ENCODE peak calls at places on chromosomes 5 and 9, in eight cellular contexts. R is tibial nerve, U is epithelial cell of esophagus, L is IMR-90, J is cardiac fibroblast, V is Peyer's patch, A is choroid plexus epithelial cell, S is WERI-Rb-1. K is an unnamed sample.

GRCh38 chr5:94632024-94632423 is 13.6 kb downstream of the SLF1 start:
- DNase-seq in S (no peak), R (no peak), V (no peak), L (no peak), A (no peak), U (no peak), J (no peak), K (no peak)

GRCh38 chr5:157464518-157465171 is 4.6 kb downstream of the NIPAL4 start:
- DNase-seq in R (peak), A (peak), S (no peak), U (peak), L (peak), V (no peak), J (peak), K (peak)

GRCh38 chr5:32506251-32506661 is 61.7 kb upstream of the ZFR start:
- DNase-seq in A (peak), J (peak), V (no peak), R (no peak), L (peak), S (no peak), U (peak), K (no peak)

GRCh38 chr9:106588601-106589000 is 274.4 kb upstream of the ZNF462 start:
- DNase-seq in S (no peak), J (peak), R (no peak), A (no peak), U (peak), V (no peak), L (no peak), K (no peak)

GRCh38 chr9:88110026-88110425 is 28.2 kb downstream of the SPATA31C2 start:
- DNase-seq in S (no peak), R (no peak), V (no peak), U (no peak), A (no peak), J (no peak), L (no peak), K (no peak)

GRCh38 chr9:131484560-131485185 is 18.0 kb upstream of the POMT1 start:
- DNase-seq in A (no peak), V (no peak), R (no peak), J (no peak), L (no peak), S (no peak), U (no peak), K (no peak)

GRCh38 chr9:69412741-69413150 is 87.7 kb downstream of the ENTREP1 start:
- DNase-seq in V (no peak), S (peak), L (peak), U (peak), A (peak), J (peak), R (no peak), K (peak)

GRCh38 chr5:178234753-178235599 is 2.4 kb upstream of the PHYKPL start:
- DNase-seq in L (peak), R (peak), S (peak), J (peak), U (peak), A (peak), V (peak), K (peak)

GRCh38 chr5:175385691-175386360 is 58.2 kb downstream of the DRD1 start:
- DNase-seq in S (no peak), V (no peak), U (no peak), R (no peak), L (peak), A (peak), J (no peak), K (no peak)

DNA sequence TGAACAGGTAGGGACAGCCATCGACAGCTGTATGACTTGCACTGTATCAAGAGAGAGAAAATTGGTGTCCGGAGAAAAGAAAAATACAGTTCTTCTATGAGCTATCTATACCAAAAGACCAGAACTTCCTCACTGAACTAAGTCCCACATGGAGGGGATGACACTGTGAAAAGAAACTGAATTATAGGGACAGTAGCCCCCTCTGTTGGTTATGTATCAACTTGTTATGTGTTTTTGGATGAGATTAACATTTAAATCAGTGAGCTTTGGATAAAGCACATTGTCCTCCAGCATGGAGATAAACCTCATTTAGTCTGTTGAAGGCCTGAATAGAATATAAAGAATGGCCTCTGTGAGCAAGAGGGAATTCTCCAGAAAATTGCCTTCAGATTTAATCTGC is 176.6 kb upstream of the SH3GL2 start:
- DNase-seq in U (peak), J (peak), V (no peak), S (no peak), A (peak), R (no peak), L (peak), K (no peak)
- TF ChIP-seq CTCF in U (no peak), J (peak), V (no peak), S (peak), A (peak), R (no peak), L (peak), K (no peak)

GRCh38 chr9:98708933-98709911 is at the start of gene GABBR2:
- DNase-seq in A (no peak), L (peak), S (peak), U (no peak), V (no peak), J (no peak), R (no peak), K (no peak)
- H3K4me3 ChIP-seq in A (peak), L (peak), S (peak), U (no peak), V (peak), J (peak), R (no peak), K (no peak)

GRCh38 chr5:116764941-116765340 is 190.3 kb upstream of the SEMA6A start:
- DNase-seq in V (no peak), U (no peak), A (peak), S (no peak), R (no peak), J (no peak), L (no peak), K (no peak)
- TF ChIP-seq CTCF in V (no peak), U (no peak), A (no peak), S (no peak), R (no peak), J (no peak), L (no peak), K (no peak)

GRCh38 chr5:14034991-14035390 is 90.5 kb upstream of the DNAH5 start:
- DNase-seq in V (no peak), R (no peak), L (peak), U (no peak), J (no peak), A (no peak), S (no peak), K (no peak)
- H3K4me3 ChIP-seq in V (no peak), R (no peak), L (no peak), U (no peak), J (no peak), A (no peak), S (no peak), K (no peak)

DNA sequence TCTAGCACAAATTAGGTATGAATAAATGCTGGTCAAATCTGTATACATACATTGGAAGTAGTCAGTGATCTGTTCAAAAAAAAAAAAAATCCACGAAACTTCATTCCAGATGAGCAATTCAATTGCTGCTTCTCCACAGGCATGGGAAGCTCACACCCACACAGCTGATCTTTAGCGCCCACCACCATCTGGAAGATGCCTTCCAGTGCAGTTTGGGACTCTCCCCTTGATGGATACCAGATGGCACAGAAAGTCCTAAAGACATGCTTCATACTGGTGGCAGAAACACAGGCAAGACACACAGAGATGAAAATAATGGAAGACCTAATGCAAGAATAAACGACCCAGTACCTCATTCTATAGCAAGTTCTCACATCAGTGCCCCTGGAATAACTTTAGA is 135.3 kb upstream of the TAS2R1 start:
- DNase-seq in R (no peak), L (peak), J (no peak), V (no peak), U (no peak), A (peak), S (no peak), K (no peak)
- TF ChIP-seq CTCF in R (no peak), L (no peak), J (no peak), V (no peak), U (no peak), A (no peak), S (no peak), K (no peak)

GRCh38 chr5:107466233-107466769 is 204.4 kb downstream of the EFNA5 start:
- DNase-seq in U (peak), J (peak), A (peak), V (no peak), R (no peak), S (peak), L (peak), K (no peak)
- H3K4me3 ChIP-seq in U (no peak), J (no peak), A (no peak), V (no peak), R (no peak), S (no peak), L (no peak), K (no peak)

DNA sequence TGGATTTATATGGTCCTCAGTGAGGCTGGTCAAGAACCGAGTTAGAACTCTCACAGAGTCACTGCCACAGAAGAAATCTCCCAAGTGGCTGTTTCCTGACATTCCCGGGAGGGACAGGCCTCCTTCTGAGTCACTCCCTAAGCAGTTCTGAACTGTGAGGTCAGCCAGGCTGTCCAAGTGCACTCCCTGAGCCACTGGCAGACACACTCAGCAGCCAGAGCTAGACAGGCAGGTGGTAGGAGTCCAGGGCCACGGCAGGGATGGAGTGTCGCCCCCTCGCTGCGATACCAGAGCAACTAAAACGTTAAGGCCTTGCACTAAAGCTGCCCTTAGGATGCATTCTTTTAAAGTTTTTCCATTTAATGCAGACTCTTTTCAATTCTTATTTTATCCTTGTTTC is 3.4 kb downstream of the IL4 start:
- DNase-seq in L (peak), U (peak), S (peak), V (peak), J (peak), R (no peak), A (peak), K (peak)
- TF ChIP-seq CTCF in L (peak), U (no peak), S (peak), V (peak), J (peak), R (no peak), A (peak), K (no peak)

DNA sequence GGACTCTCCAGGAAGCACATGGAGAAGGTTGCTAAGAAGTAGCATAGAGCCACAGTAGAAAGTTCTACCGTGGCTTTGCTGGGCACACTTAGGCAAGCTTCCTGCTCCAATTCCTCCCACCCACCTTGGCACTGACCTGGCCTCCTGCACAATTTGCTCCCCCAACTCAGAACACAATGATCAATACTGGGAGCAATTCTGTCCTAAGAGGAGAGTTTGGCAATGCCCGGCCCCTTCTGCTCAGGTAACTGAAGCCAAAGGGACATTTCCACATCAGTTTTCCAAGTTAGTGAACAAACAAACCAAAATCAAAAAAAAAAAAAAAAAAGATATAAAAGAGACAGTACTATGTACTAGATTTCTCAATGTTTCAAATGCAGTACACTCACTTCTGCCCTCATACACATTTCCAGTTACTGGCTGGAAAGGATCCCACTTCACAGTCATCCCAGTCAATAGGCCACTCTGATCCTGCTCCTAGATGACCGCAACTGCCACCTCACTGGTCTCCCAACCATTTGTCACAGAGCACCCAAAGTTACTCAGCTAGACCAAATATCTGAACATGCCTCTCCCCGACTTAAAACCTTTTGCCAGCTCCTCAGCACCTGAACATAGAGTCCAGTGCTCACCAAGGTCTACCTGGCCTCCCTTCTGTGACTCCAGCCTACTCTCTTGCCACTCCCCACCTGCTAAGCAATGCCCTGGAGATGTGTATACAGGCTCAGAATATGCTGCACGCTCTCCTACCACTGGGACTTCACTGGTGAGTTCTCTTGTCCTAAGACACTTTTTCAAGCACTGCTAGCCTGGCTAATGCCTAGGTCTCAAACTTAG is 21.3 kb downstream of the ABCA1 start:
- DNase-seq in U (peak), S (no peak), V (no peak), A (peak), R (peak), J (peak), L (peak), K (no peak)
- H3K4me3 ChIP-seq in U (no peak), S (no peak), V (no peak), A (no peak), R (no peak), J (no peak), L (no peak), K (no peak)

GRCh38 chr5:77280036-77280435 is 69.6 kb downstream of the PDE8B start:
- DNase-seq in U (no peak), J (no peak), V (no peak), A (no peak), S (no peak), L (no peak), R (no peak), K (no peak)

GRCh38 chr5:77277764-77278163 is 67.3 kb downstream of the PDE8B start:
- DNase-seq in A (no peak), U (no peak), R (no peak), V (no peak), S (no peak), J (no peak), L (no peak), K (no peak)

GRCh38 chr5:77281969-77282336 is 71.5 kb downstream of the PDE8B start:
- DNase-seq in A (no peak), S (no peak), U (no peak), V (no peak), R (no peak), J (no peak), L (no peak), K (no peak)

GRCh38 chr5:77285442-77285841 is 75.0 kb downstream of the PDE8B start:
- DNase-seq in L (no peak), A (no peak), R (no peak), V (no peak), U (peak), J (no peak), S (no peak), K (no peak)

GRCh38 chr5:77282337-77283027 is 72.0 kb downstream of the PDE8B start:
- DNase-seq in U (peak), V (no peak), J (peak), A (peak), L (peak), S (no peak), R (no peak), K (no peak)
- TF ChIP-seq CTCF in U (peak), V (no peak), J (no peak), A (peak), L (peak), S (peak), R (no peak), K (no peak)

DNA sequence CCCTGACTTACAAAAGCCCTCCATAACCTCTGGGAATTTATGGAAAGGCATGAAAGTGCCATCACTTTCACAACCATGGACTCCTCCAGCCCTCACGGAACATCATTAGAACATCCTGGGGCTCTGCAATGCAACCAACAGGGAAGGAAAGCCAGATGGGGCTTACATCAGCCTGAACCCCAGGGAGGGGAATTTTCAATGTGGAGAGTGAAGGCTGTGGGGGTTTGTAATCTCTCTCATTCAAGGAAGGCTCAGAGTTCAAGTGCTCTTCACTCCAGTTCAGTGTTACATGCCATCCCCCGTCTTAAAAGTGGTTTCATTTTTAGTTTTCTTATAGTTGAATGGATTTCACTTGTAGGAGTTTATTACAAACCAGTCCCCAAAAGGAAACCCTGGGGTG is 5.7 kb downstream of the SPRY4 start:
- DNase-seq in U (no peak), R (no peak), J (no peak), A (peak), L (no peak), S (no peak), V (no peak), K (no peak)
- H3K4me3 ChIP-seq in U (no peak), R (no peak), J (peak), A (peak), L (peak), S (no peak), V (no peak), K (no peak)

K was measured in colonic mucosa.